ENCODE peak calls at places on chromosome 7, in six cellular contexts. S is heart right ventricle; H is AG08395; Y is activated CD8-positive, alpha-beta memory T cell treated with anti-CD3 and anti-CD28 coated beads, Interleukin-2, amount 50 U/mL, for 48 hours; A is CD4-positive, alpha-beta T cell; K is pancreas. W is an unnamed sample.
A peak's percentile ranks its signal among the peaks of the same experiment; 100 is the strongest.

GRCh38 chr7:116249969-116250553 is 39.7 kb downstream of the TES start:
- DNase-seq in S (no peak), H (peak; percentile 59), Y (no peak), A (no peak), K (no peak), W (peak; percentile 23)

GRCh38 chr7:5704534-5704922 is 76.9 kb downstream of the RNF216 start:
- DNase-seq in S (peak; percentile 61), H (peak; percentile 82), Y (no peak), A (peak; percentile 72), K (peak; percentile 70), W (peak; percentile 72)

GRCh38 chr7:130884437-130885417 is 150.7 kb upstream of the KLF14 start:
- DNase-seq in S (no peak), H (no peak), Y (peak; percentile 52), A (peak; percentile 22), K (no peak), W (no peak)

GRCh38 chr7:22361320-22361719 is 4.4 kb upstream of the RAPGEF5 start:
- DNase-seq in S (no peak), H (no peak), Y (no peak), A (no peak), K (no peak), W (no peak)

GRCh38 chr7:107091306-107091705 is 46.8 kb downstream of the PRKAR2B start:
- DNase-seq in S (no peak), H (no peak), Y (no peak), A (no peak), K (no peak), W (no peak)

GRCh38 chr7:69804962-69805361 is 206.7 kb downstream of the AUTS2 start:
- DNase-seq in S (no peak), H (no peak), Y (no peak), A (no peak), K (no peak), W (no peak)

GRCh38 chr7:15306286-15306685 is 255.5 kb downstream of the AGMO start:
- DNase-seq in S (no peak), H (no peak), Y (no peak), A (no peak), K (no peak), W (no peak)

GRCh38 chr7:140375808-140376730 is 22.3 kb downstream of the SLC37A3 start:
- DNase-seq in S (no peak), H (no peak), Y (no peak), A (no peak), K (no peak), W (no peak)

GRCh38 chr7:70354409-70355169 is 756.3 kb downstream of the AUTS2 start:
- DNase-seq in S (no peak), H (peak; percentile 46), Y (no peak), A (no peak), K (no peak), W (no peak)